ENCODE peak calls at places on chromosomes 2 and 18, in eight cellular contexts. O is astrocyte of the spinal cord; H is activated CD4-positive, alpha-beta T cell treated with anti-CD3 and anti-CD28 coated beads for 24 hours; D is PC-9; S is NCI-H510A; Q is COR-L47; M is NCI-H460; A is T-cell. R is an unnamed sample.

GRCh38 chr2:53473236-53473635 is 294.4 kb upstream of the CHAC2 start:
- DNase-seq in D (no peak), O (no peak), M (peak; percentile 30), A (no peak), H (no peak), Q (peak; percentile 30), S (peak; percentile 8), R (no peak)

GRCh38 chr18:56028514-56028913 is 440.5 kb upstream of the TCF4 start:
- DNase-seq in A (no peak), Q (no peak), M (no peak), H (no peak), S (no peak), O (peak; percentile 73), D (no peak), R (no peak)

GRCh38 chr2:175003875-175004729 is 1.1 kb downstream of the CHN1 start:
- DNase-seq in Q (peak; percentile 33), D (peak; percentile 32), S (no peak), O (peak; percentile 24), M (no peak), H (no peak), A (no peak), R (no peak)

GRCh38 chr2:143901185-143901842 is 618.6 kb downstream of the ZEB2 start:
- DNase-seq in H (no peak), S (no peak), O (peak; percentile 90), A (no peak), Q (no peak), D (peak; percentile 69), M (no peak), R (no peak)

GRCh38 chr2:17583166-17583565 is 42.7 kb downstream of the VSNL1 start:
- DNase-seq in A (no peak), S (no peak), M (no peak), D (no peak), O (peak; percentile 23), Q (no peak), H (no peak), R (no peak)

GRCh38 chr2:173521450-173522192 is 166.9 kb downstream of the CDCA7 start:
- DNase-seq in S (no peak), H (no peak), O (no peak), A (no peak), M (no peak), Q (no peak), D (no peak), R (no peak)

GRCh38 chr2:150860301-150860700 is 372.8 kb upstream of the RND3 start:
- DNase-seq in S (no peak), D (no peak), A (no peak), O (no peak), M (no peak), Q (peak; percentile 60), H (no peak), R (peak; percentile 72)

GRCh38 chr2:233489143-233489542 is 77.4 kb downstream of the USP40 start:
- DNase-seq in S (no peak), A (no peak), Q (no peak), D (no peak), H (no peak), O (no peak), M (no peak), R (no peak)

GRCh38 chr2:85826990-85827878 is 61.6 kb downstream of the ST3GAL5 start:
- DNase-seq in S (peak; percentile 47), Q (peak; percentile 67), M (peak; percentile 61), A (peak; percentile 73), H (peak; percentile 73), O (peak; percentile 53), D (peak; percentile 65), R (peak; percentile 17)

GRCh38 chr18:79446931-79447330 is 51.2 kb downstream of the NFATC1 start:
- DNase-seq in O (no peak), A (no peak), D (no peak), Q (no peak), S (no peak), H (no peak), M (no peak), R (no peak)

GRCh38 chr2:88813612-88814011 is 122.1 kb downstream of the RPIA start:
- DNase-seq in A (no peak), O (no peak), D (no peak), M (no peak), S (no peak), Q (no peak), H (no peak), R (no peak)

GRCh38 chr2:216984937-216985336 is 125.1 kb upstream of the TNP1 start:
- DNase-seq in O (no peak), D (no peak), Q (no peak), S (no peak), H (no peak), A (no peak), M (no peak), R (no peak)

GRCh38 chr2:196172976-196173375 is 1.6 kb upstream of the STK17B start:
- DNase-seq in H (no peak), Q (no peak), A (no peak), D (no peak), M (no peak), S (no peak), O (no peak), R (no peak)

GRCh38 chr2:229419158-229419557 is 148.1 kb upstream of the PID1 start:
- DNase-seq in Q (no peak), H (no peak), M (no peak), S (no peak), O (no peak), D (no peak), A (no peak), R (no peak)

R was measured in NCI-H2029.